ENCODE peak calls at places on chromosome 20, in five cellular contexts. T is ovary, R is IMR-90, H is psoas muscle, G is body of pancreas. Y is an unnamed sample.

GRCh38 chr20:25233016-25233772 is 14.7 kb upstream of the PYGB start:
- DNase-seq in T (no peak), H (peak), R (peak), G (peak), Y (peak)

GRCh38 chr20:51402201-51402600 is 140.3 kb downstream of the NFATC2 start:
- DNase-seq in T (no peak), R (peak), H (no peak), G (no peak), Y (peak)

GRCh38 chr20:37901667-37902503 is 1.0 kb upstream of the VSTM2L start:
- DNase-seq in H (no peak), R (peak), T (no peak), G (no peak), Y (peak)

GRCh38 chr20:44909872-44910689 is at the start of gene PABPC1L:
- DNase-seq in H (peak), T (peak), G (peak), R (peak), Y (no peak)

GRCh38 chr20:38227578-38228360 is 32.8 kb downstream of the KIAA1755 start:
- DNase-seq in G (no peak), T (no peak), R (no peak), H (no peak), Y (no peak)

GRCh38 chr20:50303573-50304500 is 113.2 kb downstream of the CEBPB start:
- DNase-seq in G (peak), H (peak), T (peak), R (peak), Y (no peak)

GRCh38 chr20:10209091-10209490 is 9.5 kb upstream of the SNAP25 start:
- DNase-seq in H (no peak), T (no peak), G (no peak), R (peak), Y (no peak)

GRCh38 chr20:61306935-61307475 is 54.9 kb downstream of the CDH4 start:
- DNase-seq in T (no peak), R (no peak), H (no peak), G (no peak), Y (no peak)

GRCh38 chr20:4516851-4517250 is 204.9 kb upstream of the PRND start:
- DNase-seq in T (no peak), H (no peak), G (no peak), R (no peak), Y (no peak)

GRCh38 chr20:3101737-3102574 is 17.4 kb upstream of the AVP start:
- DNase-seq in G (no peak), T (no peak), H (no peak), R (no peak), Y (no peak)

GRCh38 chr20:34604980-34605788 is 46.7 kb downstream of the MAP1LC3A start:
- DNase-seq in H (no peak), R (peak), G (no peak), T (no peak), Y (no peak)

GRCh38 chr20:49165611-49166010 is 22.5 kb downstream of the STAU1 start:
- DNase-seq in R (no peak), T (no peak), H (no peak), G (no peak), Y (no peak)

GRCh38 chr20:41889871-41890224 is 271.7 kb upstream of the CHD6 start:
- DNase-seq in G (no peak), T (no peak), H (no peak), R (no peak), Y (no peak)

GRCh38 chr20:21507275-21508229 is 6.3 kb downstream of the NKX2-2 start:
- DNase-seq in H (no peak), T (no peak), R (no peak), G (no peak), Y (no peak)

GRCh38 chr20:15406072-15406471 is 1068.7 kb upstream of the FLRT3 start:
- DNase-seq in T (no peak), H (no peak), R (no peak), G (no peak), Y (no peak)

GRCh38 chr20:5000263-5001173 is 792 bp downstream of the SLC23A2 start:
- DNase-seq in R (peak), G (peak), T (peak), H (peak), Y (no peak)

GRCh38 chr20:43915209-43916072 is 789 bp downstream of the TOX2 start:
- DNase-seq in R (peak), H (no peak), G (no peak), T (no peak), Y (no peak)

GRCh38 chr20:47727909-47728361 is 57.3 kb downstream of the SULF2 start:
- DNase-seq in T (no peak), G (no peak), H (no peak), R (no peak), Y (no peak)

GRCh38 chr20:24949756-24950127 is 673 bp downstream of the CST7 start:
- DNase-seq in R (no peak), T (no peak), G (no peak), H (no peak), Y (no peak)

GRCh38 chr20:17841751-17842191 is 126.8 kb downstream of the SNX5 start:
- DNase-seq in T (peak), G (no peak), H (peak), R (peak), Y (peak)

GRCh38 chr20:15814903-15815302 is 758.3 kb downstream of the KIF16B start:
- DNase-seq in G (no peak), R (no peak), T (no peak), H (no peak), Y (no peak)

DNA sequence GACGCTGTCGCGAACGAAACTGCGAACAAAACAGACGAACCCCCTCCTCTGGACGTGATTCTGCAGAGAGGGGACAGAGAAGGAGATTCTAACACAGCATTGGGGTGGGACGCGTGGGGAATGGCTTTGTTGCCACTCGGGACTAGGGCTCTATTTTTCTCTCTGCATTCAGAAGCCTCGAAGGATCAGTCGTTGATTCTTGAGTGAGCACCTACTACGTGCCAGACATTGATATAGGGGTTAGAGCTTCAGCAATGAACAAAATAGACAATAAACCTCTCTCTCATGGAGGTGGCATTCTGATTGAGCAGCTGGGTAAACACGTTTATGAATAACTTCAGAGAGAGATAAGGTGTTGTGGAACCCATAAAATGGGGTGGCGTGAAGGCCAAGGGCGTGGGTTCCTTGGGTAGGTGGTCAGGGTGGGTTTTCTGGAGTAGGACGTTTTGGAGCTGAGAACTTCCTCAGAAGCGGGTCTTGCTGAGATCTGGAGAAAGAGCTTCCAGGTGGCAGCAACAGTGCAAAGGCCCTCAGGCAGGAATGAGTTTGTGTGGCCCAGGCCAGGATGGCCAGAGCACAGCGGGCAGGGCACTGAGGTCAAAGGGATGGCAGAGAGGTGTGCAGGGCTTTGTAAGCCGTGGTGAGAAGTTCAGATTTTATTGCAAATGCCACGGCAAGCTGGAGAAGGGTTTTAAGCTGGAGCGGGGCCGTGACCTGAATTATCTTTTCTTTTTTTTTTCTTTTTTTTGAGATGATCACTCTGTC is 882 bp downstream of the SLC2A10 start:
- DNase-seq in T (no peak), R (no peak), G (no peak), H (no peak), Y (no peak)
- H3K4me3 ChIP-seq in T (peak), R (peak), G (peak), H (peak), Y (peak)

GRCh38 chr20:63377256-63378114 is 16.3 kb upstream of the CHRNA4 start:
- DNase-seq in R (no peak), T (no peak), G (no peak), H (no peak), Y (no peak)
- TF ChIP-seq CTCF in R (no peak), T (no peak), G (no peak), H (no peak), Y (no peak)

DNA sequence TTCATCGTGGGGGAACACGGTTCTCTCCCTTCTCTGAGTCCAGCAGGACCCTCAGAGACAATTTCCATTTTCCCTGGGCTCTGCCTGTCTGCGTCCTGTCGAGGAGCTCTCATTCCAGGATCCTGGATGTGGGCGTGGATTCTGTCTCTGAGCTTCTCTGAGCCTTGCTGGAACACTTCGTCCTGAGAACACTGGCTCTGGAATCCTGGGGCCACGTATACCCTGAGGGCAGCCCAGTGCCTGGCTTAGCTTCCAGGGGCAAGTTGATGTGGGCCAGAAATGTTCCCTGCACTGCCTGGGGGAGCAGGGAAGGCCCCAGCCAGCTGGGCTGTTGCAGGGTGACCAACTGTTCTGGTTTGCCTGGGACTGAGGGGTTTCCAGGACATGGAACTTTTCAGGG is 309.1 kb downstream of the DHX35 start:
- DNase-seq in H (no peak), G (no peak), R (no peak), T (no peak), Y (no peak)
- H3K4me3 ChIP-seq in H (no peak), G (no peak), R (no peak), T (no peak), Y (no peak)

GRCh38 chr20:1489328-1489727 is 1.9 kb downstream of the SIRPB2 start:
- DNase-seq in G (no peak), H (no peak), R (no peak), T (no peak), Y (no peak)

GRCh38 chr20:1491891-1492642 is 847 bp upstream of the SIRPB2 start:
- DNase-seq in G (no peak), H (no peak), R (no peak), T (no peak), Y (no peak)

GRCh38 chr20:1491281-1491840 is at the start of gene SIRPB2:
- DNase-seq in G (no peak), H (peak), R (no peak), T (no peak), Y (no peak)

GRCh38 chr20:1490643-1491042 is 577 bp downstream of the SIRPB2 start:
- DNase-seq in R (no peak), T (no peak), G (no peak), H (no peak), Y (no peak)

DNA sequence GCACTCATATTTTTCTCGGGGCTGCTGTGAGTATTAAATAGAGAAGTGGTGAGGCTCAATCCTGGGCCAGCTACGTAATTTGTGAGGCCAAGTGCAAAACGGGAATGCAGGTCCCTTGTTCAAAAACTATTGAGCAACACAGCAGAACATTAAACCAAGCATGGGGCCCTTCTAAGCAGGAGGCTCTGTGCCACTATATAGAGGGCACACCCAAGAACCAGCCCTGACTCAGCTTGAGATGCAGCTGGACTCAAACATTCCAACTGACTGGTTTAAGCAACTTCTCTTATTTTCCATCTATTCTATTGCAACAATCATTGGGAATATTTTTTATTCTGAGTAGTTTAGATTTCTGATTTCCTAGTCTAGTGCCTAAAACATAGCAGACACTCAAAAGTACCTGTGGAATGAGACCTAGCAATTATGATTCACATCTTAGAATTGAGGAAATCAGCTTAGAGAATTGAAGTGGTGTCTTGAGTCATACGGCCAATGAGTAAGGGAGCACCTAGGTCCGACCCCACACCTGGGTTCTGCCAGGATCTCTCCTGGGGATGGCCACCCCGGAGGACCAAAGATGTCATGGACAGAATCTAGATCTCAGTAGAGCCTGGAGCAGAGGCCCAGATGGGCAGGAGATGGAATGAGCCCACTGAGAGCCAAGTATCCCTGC is 1.3 kb downstream of the SIRPB2 start:
- DNase-seq in H (no peak), R (no peak), T (no peak), G (no peak), Y (no peak)
- TF ChIP-seq CTCF in H (no peak), R (no peak), T (no peak), G (no peak), Y (no peak)

GRCh38 chr20:20148774-20149173 is 96.4 kb downstream of the CFAP61 start:
- DNase-seq in T (no peak), R (no peak), H (no peak), G (no peak), Y (no peak)
- H3K4me3 ChIP-seq in T (no peak), R (no peak), H (no peak), G (no peak), Y (no peak)

GRCh38 chr20:46559685-46560440 is 9.4 kb upstream of the OCSTAMP start:
- DNase-seq in R (no peak), G (no peak), T (no peak), H (no peak), Y (no peak)
- TF ChIP-seq CTCF in R (peak), G (no peak), T (no peak), H (no peak), Y (peak)

DNA sequence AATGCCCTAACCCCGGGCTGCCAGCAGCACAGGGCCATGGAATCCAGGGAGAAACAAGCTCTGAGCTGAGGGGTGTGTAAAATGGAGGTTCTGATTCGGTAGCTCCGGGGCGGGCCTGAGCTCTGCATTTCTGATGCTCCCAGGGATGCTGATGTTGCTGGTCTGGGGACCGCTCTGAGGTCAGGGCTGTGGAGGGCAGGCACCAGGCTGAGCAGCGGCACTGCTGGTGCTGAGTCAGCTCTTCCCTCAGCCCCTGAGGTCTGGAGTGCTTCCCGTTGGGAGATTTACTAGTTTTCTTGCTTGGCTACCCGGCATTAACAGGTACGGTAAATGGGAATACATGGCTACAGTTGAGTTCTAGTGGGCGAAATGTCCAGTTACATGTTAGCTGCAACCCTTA is 18.6 kb upstream of the CST3 start:
- DNase-seq in T (no peak), G (no peak), R (no peak), H (no peak), Y (no peak)
- H3K4me3 ChIP-seq in T (no peak), G (no peak), R (no peak), H (no peak), Y (no peak)

DNA sequence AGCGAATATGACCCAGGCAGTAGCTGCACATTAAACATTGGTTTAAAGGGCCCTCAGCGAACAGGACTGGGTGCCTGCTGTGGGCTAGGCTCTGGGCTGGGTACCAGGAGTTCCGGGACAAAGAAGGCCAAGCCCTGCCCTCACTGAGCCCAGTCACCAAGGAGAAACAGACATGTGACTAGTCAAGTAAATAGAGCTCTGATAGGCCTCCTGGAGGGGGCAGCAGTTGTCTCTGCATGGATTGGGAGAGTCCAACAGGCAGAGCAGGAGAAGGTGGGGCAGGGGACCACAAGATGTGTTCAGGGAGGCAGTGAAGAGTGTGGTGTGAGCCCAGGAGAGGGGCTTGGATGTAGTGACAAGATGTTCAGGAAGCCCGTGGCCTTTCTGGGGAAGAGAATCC is 3.1 kb downstream of the HM13 start:
- DNase-seq in G (peak), R (peak), T (no peak), H (peak), Y (peak)
- TF ChIP-seq CTCF in G (no peak), R (peak), T (no peak), H (no peak), Y (peak)

GRCh38 chr20:40144581-40144980 is 544.5 kb downstream of the MAFB start:
- DNase-seq in T (no peak), R (no peak), H (no peak), G (peak), Y (no peak)
- H3K4me3 ChIP-seq in T (no peak), R (no peak), H (no peak), G (no peak), Y (no peak)

GRCh38 chr20:53291548-53291947 is 302.1 kb downstream of the ZNF217 start:
- DNase-seq in H (no peak), R (no peak), T (no peak), G (no peak), Y (no peak)
- TF ChIP-seq CTCF in H (no peak), R (no peak), T (no peak), G (no peak), Y (no peak)